ENCODE peak calls at places on chromosomes 4 and X, in four cellular contexts. One of them, this sample, is unnamed.

GRCh38 chrX:123036401-123036800 is 147.7 kb upstream of the GRIA3 start:
- DNase-seq in fibroblast of mammary gland: no peak
- DNase-seq in central memory CD4-positive, alpha-beta T cell: no peak
- DNase-seq in anterior cingulate cortex: peak; percentile 47
- DNase-seq in this sample: no peak

GRCh38 chr4:175805863-175806262 is 6.2 kb downstream of the GPM6A start:
- DNase-seq in fibroblast of mammary gland: no peak
- DNase-seq in central memory CD4-positive, alpha-beta T cell: no peak
- DNase-seq in anterior cingulate cortex: no peak
- DNase-seq in this sample: no peak

GRCh38 chrX:126064901-126065541 is 101.1 kb downstream of the DCAF12L2 start:
- DNase-seq in fibroblast of mammary gland: no peak
- DNase-seq in central memory CD4-positive, alpha-beta T cell: no peak
- DNase-seq in anterior cingulate cortex: no peak
- DNase-seq in this sample: no peak

GRCh38 chr4:185384877-185385465 is 10.8 kb downstream of the LRP2BP start:
- DNase-seq in fibroblast of mammary gland: peak; percentile 14
- DNase-seq in central memory CD4-positive, alpha-beta T cell: no peak
- DNase-seq in anterior cingulate cortex: no peak
- DNase-seq in this sample: no peak

GRCh38 chr4:73586040-73586439 is 34.2 kb downstream of the RASSF6 start:
- DNase-seq in fibroblast of mammary gland: peak; percentile 41
- DNase-seq in central memory CD4-positive, alpha-beta T cell: no peak
- DNase-seq in anterior cingulate cortex: no peak
- DNase-seq in this sample: no peak

GRCh38 chrX:110172215-110172614 is 145.7 kb downstream of the AMMECR1 start:
- DNase-seq in fibroblast of mammary gland: no peak
- DNase-seq in central memory CD4-positive, alpha-beta T cell: no peak
- DNase-seq in anterior cingulate cortex: no peak
- DNase-seq in this sample: peak; percentile 77

GRCh38 chr4:154516320-154516719 is 24.7 kb upstream of the DCHS2 start:
- DNase-seq in fibroblast of mammary gland: no peak
- DNase-seq in central memory CD4-positive, alpha-beta T cell: no peak
- DNase-seq in anterior cingulate cortex: peak; percentile 27
- DNase-seq in this sample: no peak

GRCh38 chr4:13173974-13174373 is 310.2 kb downstream of the RAB28 start:
- DNase-seq in fibroblast of mammary gland: peak; percentile 74
- DNase-seq in central memory CD4-positive, alpha-beta T cell: no peak
- DNase-seq in anterior cingulate cortex: no peak
- DNase-seq in this sample: no peak

GRCh38 chr4:3526456-3526855 is 5.8 kb downstream of the LRPAP1 start:
- DNase-seq in fibroblast of mammary gland: no peak
- DNase-seq in central memory CD4-positive, alpha-beta T cell: no peak
- DNase-seq in anterior cingulate cortex: no peak
- DNase-seq in this sample: no peak

GRCh38 chrX:15202458-15203177 is 67.3 kb downstream of the ASB9 start:
- DNase-seq in fibroblast of mammary gland: peak; percentile 58
- DNase-seq in central memory CD4-positive, alpha-beta T cell: no peak
- DNase-seq in anterior cingulate cortex: no peak
- DNase-seq in this sample: no peak

GRCh38 chrX:134821901-134822300 is 163.6 kb upstream of the PLAC1 start:
- DNase-seq in fibroblast of mammary gland: peak; percentile 7
- DNase-seq in central memory CD4-positive, alpha-beta T cell: no peak
- DNase-seq in anterior cingulate cortex: no peak
- DNase-seq in this sample: no peak

GRCh38 chr4:17619416-17620105 is 5.1 kb downstream of the MED28 start:
- DNase-seq in fibroblast of mammary gland: peak; percentile 88
- DNase-seq in central memory CD4-positive, alpha-beta T cell: no peak
- DNase-seq in anterior cingulate cortex: no peak
- DNase-seq in this sample: no peak

GRCh38 chr4:2651998-2652397 is 104.1 kb downstream of the TNIP2 start:
- DNase-seq in fibroblast of mammary gland: no peak
- DNase-seq in central memory CD4-positive, alpha-beta T cell: no peak
- DNase-seq in anterior cingulate cortex: no peak
- DNase-seq in this sample: no peak

GRCh38 chr4:3644849-3645627 is 112.8 kb upstream of the LRPAP1 start:
- DNase-seq in fibroblast of mammary gland: peak; percentile 27
- DNase-seq in central memory CD4-positive, alpha-beta T cell: no peak
- DNase-seq in anterior cingulate cortex: peak; percentile 49
- DNase-seq in this sample: no peak

GRCh38 chr4:147731611-147732515 is at the start of gene ARHGAP10:
- DNase-seq in fibroblast of mammary gland: peak; percentile 77
- DNase-seq in central memory CD4-positive, alpha-beta T cell: peak; percentile 57
- DNase-seq in anterior cingulate cortex: peak; percentile 50
- DNase-seq in this sample: peak; percentile 31